ENCODE peak calls at places on chromosome 12, in four cellular contexts. M, V, E and L are unnamed samples.
A peak's percentile ranks its signal among the peaks of the same experiment; 100 is the strongest.

GRCh38 chr12:108175310-108175709 is 46.2 kb downstream of the WSCD2 start:
- DNase-seq in V (peak; percentile 60), M (no peak), E (no peak), L (no peak)

GRCh38 chr12:91577586-91578539 is 395.2 kb upstream of the DCN start:
- DNase-seq in E (peak; percentile 45), V (no peak), M (no peak), L (no peak)

GRCh38 chr12:108570743-108571603 is 8.6 kb downstream of the ISCU start:
- DNase-seq in E (peak; percentile 67), V (peak; percentile 70), M (no peak), L (peak; percentile 23)

GRCh38 chr12:129659927-129660326 is 243.9 kb downstream of the TMEM132D start:
- DNase-seq in E (peak; percentile 91), M (no peak), V (no peak), L (no peak)

GRCh38 chr12:21456291-21456780 is 18.9 kb downstream of the PYROXD1 start:
- DNase-seq in V (no peak), E (no peak), M (no peak), L (peak; percentile 28)

GRCh38 chr12:52645982-52646381 is 6.0 kb downstream of the KRT2 start:
- DNase-seq in V (peak; percentile 52), E (no peak), M (no peak), L (no peak)

GRCh38 chr12:66282244-66282643 is 20.0 kb upstream of the HELB start:
- DNase-seq in M (no peak), E (no peak), V (no peak), L (no peak)

GRCh38 chr12:122835693-122836026 is 403 bp downstream of the HIP1R start:
- DNase-seq in E (no peak), M (no peak), V (peak; percentile 84), L (peak; percentile 27)

GRCh38 chr12:14948672-14949071 is 10.3 kb upstream of the ERP27 start:
- DNase-seq in M (peak; percentile 69), V (no peak), E (peak; percentile 81), L (peak; percentile 84)

GRCh38 chr12:38139456-38139855 is 177.1 kb upstream of the ALG10B start:
- DNase-seq in V (no peak), M (no peak), E (no peak), L (no peak)

GRCh38 chr12:70664463-70664862 is 27.2 kb upstream of the PTPRB start:
- DNase-seq in M (no peak), E (peak; percentile 47), V (no peak), L (no peak)

GRCh38 chr12:64679487-64679983 is 69.2 kb downstream of the RASSF3 start:
- DNase-seq in E (peak; percentile 89), M (no peak), V (peak; percentile 93), L (no peak)

GRCh38 chr12:89389755-89390661 is 37.7 kb upstream of the DUSP6 start:
- DNase-seq in E (no peak), M (no peak), V (no peak), L (no peak)

GRCh38 chr12:92988622-92989130 is 59.6 kb upstream of the EEA1 start:
- DNase-seq in V (no peak), E (no peak), M (no peak), L (no peak)

GRCh38 chr12:32489070-32489469 is 89.7 kb downstream of the FGD4 start:
- DNase-seq in E (no peak), M (no peak), V (no peak), L (no peak)

GRCh38 chr12:47980779-47981495 is 17.5 kb downstream of the TMEM106C start:
- DNase-seq in M (no peak), V (no peak), E (no peak), L (no peak)

GRCh38 chr12:19546611-19547162 is 107.4 kb downstream of the AEBP2 start:
- DNase-seq in E (peak; percentile 42), V (no peak), M (no peak), L (no peak)

GRCh38 chr12:111304642-111305071 is 64.2 kb downstream of the PHETA1 start:
- DNase-seq in M (no peak), V (no peak), E (peak; percentile 8), L (peak; percentile 29)
- TF ChIP-seq CTCF in M (peak; percentile 59), V (no peak), E (peak; percentile 72), L (peak; percentile 83)

GRCh38 chr12:113867258-113867657 is 98.9 kb downstream of the RBM19 start:
- DNase-seq in E (no peak), V (no peak), M (no peak), L (no peak)
- TF ChIP-seq CTCF in E (peak; percentile 65), V (no peak), M (peak; percentile 57), L (peak; percentile 28)

DNA sequence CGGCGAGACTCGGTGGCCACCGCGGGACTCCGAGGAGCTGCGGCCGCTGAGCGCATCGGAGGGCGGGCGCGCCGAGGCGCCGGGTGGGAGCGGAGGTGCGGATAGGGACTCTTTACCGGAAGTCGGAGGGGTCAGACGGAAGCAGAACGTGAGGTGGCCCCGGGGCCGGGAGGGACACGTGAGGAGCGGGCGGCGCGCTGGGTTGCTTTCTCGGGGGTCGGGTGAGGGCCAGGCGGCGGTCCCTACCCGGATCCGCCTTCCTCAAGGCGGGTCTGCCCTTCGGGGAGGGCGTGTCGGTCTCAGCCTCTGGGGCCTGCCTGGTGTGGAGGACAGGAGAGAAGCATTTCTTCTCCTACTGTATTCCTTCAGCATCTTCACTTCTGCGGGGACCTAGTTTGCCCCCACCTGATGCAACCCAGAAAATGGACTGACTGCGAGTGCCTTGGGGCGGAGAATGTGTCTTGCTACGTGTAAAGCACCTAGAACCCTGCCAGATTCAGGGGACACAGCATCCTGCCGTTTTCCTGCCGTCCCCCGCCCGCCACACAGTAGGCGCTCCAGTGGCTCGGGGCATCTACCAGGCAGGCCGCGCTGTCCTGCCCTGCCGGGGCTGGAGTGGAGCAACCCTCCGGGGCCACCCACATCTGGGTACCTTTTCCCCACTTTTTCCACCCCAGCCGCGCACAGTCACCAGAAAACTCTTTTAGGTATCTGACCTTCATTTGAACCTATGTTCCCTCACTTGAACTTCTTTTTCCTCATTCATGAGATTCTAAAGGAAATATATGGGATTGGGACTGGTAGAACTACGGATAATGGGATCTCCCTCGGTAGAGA is 562 bp upstream of the ATXN2 start:
- DNase-seq in E (peak; percentile 96), M (peak; percentile 91), V (peak; percentile 98), L (peak; percentile 92)
- TF ChIP-seq CTCF in E (no peak), M (no peak), V (no peak), L (no peak)

DNA sequence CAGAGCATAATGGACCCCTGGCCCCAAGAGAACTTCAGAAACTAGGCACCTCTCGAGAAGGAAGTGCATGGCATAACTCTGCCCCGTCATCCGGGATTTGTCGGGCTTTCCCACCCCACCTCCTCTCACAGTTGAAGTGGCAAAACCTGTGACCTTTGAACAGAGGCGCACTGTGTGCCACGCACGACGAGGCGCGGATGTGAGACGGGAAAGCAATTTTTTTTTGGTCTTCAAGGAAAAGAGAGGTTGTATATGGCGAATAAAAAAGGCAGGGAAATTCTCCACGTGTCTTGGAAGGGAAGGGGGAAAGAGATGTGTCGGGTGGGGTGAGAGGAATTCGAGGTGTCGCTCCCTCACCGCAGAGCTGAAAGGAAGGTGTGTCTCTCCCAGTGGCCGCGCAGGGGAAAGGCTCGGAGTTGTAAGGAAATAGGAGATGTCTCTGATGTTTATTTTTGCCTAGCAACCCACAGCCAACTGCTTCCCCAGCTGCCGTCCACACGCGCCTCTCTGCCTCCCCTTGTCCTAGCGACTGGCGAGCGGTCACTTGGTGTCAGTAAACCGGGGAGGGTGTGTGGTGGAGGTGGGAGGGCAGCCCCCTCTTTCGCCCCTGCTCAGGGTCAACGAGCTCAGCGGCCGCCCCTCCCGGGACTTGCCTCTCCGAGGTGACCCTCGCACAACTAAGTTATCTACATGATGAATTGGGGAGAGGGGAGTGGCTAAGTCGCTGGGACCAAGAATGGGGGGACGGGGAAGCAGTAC is 819 bp upstream of the DYRK2 start:
- DNase-seq in M (peak; percentile 57), E (peak; percentile 88), V (peak; percentile 94), L (peak; percentile 25)
- TF ChIP-seq CTCF in M (peak; percentile 46), E (peak; percentile 44), V (no peak), L (peak; percentile 34)

GRCh38 chr12:4535871-4536270 is 2.8 kb upstream of the RAD51AP1 start:
- DNase-seq in E (no peak), V (no peak), M (no peak), L (no peak)

GRCh38 chr12:4540633-4541032 is 1.9 kb downstream of the RAD51AP1 start:
- DNase-seq in E (no peak), M (no peak), V (no peak), L (no peak)

GRCh38 chr12:4540170-4540569 is 1.5 kb downstream of the RAD51AP1 start:
- DNase-seq in E (no peak), M (no peak), V (no peak), L (no peak)

GRCh38 chr12:4539167-4539870 is 629 bp downstream of the RAD51AP1 start:
- DNase-seq in E (no peak), V (no peak), M (no peak), L (no peak)

DNA sequence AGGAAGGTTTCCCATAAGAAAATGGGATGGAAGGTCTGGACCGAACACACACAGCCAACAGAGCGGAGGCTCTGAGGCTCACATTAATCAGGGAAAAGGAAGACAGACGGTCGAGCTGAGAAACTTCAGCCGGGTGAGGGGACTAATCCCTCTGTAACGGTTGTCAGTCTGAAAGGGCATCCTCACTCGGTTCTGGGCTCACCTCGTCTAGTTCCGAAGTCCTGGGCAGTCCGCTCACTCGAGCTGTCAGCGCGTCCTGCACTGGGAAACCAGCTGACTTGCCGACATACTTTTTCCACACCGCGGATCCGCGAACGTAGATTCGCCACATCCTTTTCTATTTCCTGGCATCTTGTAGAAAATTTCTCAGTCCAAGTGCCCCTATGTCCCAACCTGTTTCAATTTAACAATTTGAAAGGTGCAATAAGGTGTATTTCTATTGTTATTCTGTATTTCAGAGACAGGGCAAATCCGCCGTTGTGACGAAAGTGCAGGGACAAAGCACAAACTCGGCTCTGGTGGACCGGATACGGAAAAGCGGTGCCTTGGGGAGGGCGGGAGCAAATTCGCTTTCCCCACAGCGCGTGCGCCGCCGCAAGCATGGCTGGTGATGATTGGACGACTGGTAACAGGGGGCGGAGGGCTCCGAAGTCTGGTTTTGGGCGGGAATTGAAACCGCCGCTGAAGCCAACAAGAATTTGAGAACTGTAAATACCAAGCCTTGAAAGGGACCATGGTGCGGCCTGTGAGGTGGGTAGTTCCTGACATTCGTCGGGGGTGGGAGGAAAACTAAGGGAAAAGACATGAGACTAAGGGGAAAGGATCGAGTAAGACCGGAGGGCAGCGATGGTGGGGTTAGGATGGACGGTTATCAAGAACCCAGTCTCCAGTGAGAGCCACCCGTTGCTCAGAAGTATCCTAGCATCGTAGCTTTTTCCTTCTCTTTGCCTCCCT is at the start of gene RAD51AP1:
- DNase-seq in E (peak; percentile 99), M (peak; percentile 96), V (peak; percentile 98), L (peak; percentile 97)
- TF ChIP-seq CTCF in E (no peak), M (no peak), V (no peak), L (no peak)

GRCh38 chr12:113385282-113385882 is 18.3 kb downstream of the SDS start:
- DNase-seq in E (no peak), V (no peak), M (no peak), L (no peak)
- TF ChIP-seq CTCF in E (no peak), V (no peak), M (no peak), L (no peak)

DNA sequence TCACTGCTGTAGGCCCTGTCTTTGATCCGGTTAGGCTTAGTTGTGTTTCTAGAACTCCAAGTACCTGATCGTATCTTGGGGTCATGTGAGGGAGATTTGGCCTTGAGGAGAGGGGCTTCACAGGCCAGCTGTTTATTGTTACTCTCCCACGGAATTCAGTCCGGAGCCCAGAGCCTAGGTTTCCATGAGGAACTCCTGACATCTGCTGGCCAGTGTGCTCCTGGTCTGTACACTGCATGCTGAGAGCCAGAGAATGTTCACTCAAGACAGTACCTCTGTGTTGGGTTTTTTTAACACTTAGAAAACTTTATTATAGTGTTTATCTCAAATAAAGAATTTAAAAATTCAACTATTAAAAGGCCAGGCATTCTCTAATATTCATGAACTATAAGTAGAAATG is 341.0 kb upstream of the TMEM132C start:
- DNase-seq in M (no peak), V (no peak), E (peak; percentile 60), L (no peak)
- TF ChIP-seq CTCF in M (no peak), V (no peak), E (peak; percentile 82), L (no peak)

GRCh38 chr12:49014547-49014946 is 4.0 kb downstream of the PRKAG1 start:
- DNase-seq in M (no peak), E (peak; percentile 9), V (no peak), L (no peak)
- TF ChIP-seq CTCF in M (peak; percentile 48), E (peak; percentile 37), V (no peak), L (peak; percentile 30)